ENCODE peak calls at places on chromosomes 6 and 20, in five cellular contexts. O, P, L, U and M are unnamed samples.

GRCh38 chr6:132279592-132280139 is 121.6 kb downstream of the MOXD1 start:
- DNase-seq in U (peak), O (peak), L (peak), P (peak), M (peak)

GRCh38 chr6:112216699-112217551 is 37.4 kb downstream of the LAMA4 start:
- DNase-seq in U (no peak), L (no peak), O (peak), P (no peak), M (no peak)

GRCh38 chr20:62795023-62795761 is 1.1 kb upstream of the MRGBP start:
- DNase-seq in L (peak), O (peak), P (peak), U (peak), M (peak)

GRCh38 chr6:137787016-137787415 is 80.0 kb upstream of the TNFAIP3 start:
- DNase-seq in O (no peak), U (no peak), L (no peak), P (no peak), M (no peak)

GRCh38 chr6:66731310-66731709 is 1024.3 kb upstream of the EYS start:
- DNase-seq in U (no peak), L (no peak), O (no peak), P (no peak), M (no peak)

GRCh38 chr20:18276821-18277220 is 11.5 kb upstream of the ZNF133 start:
- DNase-seq in L (peak), P (peak), O (peak), U (peak), M (no peak)

GRCh38 chr20:35714127-35714526 is 14.9 kb downstream of the ROMO1 start:
- DNase-seq in L (no peak), O (no peak), U (no peak), P (no peak), M (no peak)

GRCh38 chr20:19690462-19690861 is 67.6 kb upstream of the RIN2 start:
- DNase-seq in U (no peak), O (no peak), L (no peak), P (no peak), M (no peak)

GRCh38 chr6:139597781-139598368 is 223.4 kb upstream of the CITED2 start:
- DNase-seq in P (peak), L (no peak), O (peak), U (no peak), M (peak)

GRCh38 chr20:10171864-10172751 is 46.5 kb upstream of the SNAP25 start:
- DNase-seq in O (peak), U (no peak), P (peak), L (no peak), M (peak)

GRCh38 chr6:30583921-30584320 is 12.7 kb downstream of the ABCF1 start:
- DNase-seq in L (no peak), U (no peak), O (no peak), P (no peak), M (no peak)

GRCh38 chr20:63372971-63373885 is 12.1 kb upstream of the CHRNA4 start:
- DNase-seq in L (no peak), P (no peak), U (no peak), O (no peak), M (no peak)

GRCh38 chr6:13334953-13335352 is 6.6 kb upstream of the TBC1D7 start:
- DNase-seq in P (no peak), U (no peak), O (no peak), L (no peak), M (no peak)

GRCh38 chr6:159184559-159184958 is 15.4 kb downstream of the FNDC1 start:
- DNase-seq in P (no peak), O (peak), L (no peak), U (no peak), M (no peak)

GRCh38 chr6:122118945-122119506 is 280.4 kb upstream of the HSF2 start:
- DNase-seq in L (no peak), O (no peak), P (no peak), U (no peak), M (no peak)

GRCh38 chr6:57313711-57314471 is 3.5 kb upstream of the PRIM2 start:
- DNase-seq in P (no peak), O (peak), L (no peak), U (no peak), M (no peak)

GRCh38 chr6:162090734-162091133 is 636.8 kb downstream of the PRKN start:
- DNase-seq in U (no peak), L (no peak), P (no peak), O (peak), M (no peak)

GRCh38 chr6:161080263-161080970 is 88.8 kb downstream of the MAP3K4 start:
- DNase-seq in L (no peak), U (no peak), P (no peak), O (no peak), M (no peak)

GRCh38 chr20:37393196-37393862 is 47.4 kb downstream of the SRC start:
- DNase-seq in U (no peak), L (no peak), P (no peak), O (no peak), M (no peak)

GRCh38 chr6:46199387-46199786 is 28.6 kb upstream of the ENPP5 start:
- DNase-seq in L (no peak), U (no peak), P (no peak), O (peak), M (no peak)

GRCh38 chr20:48350291-48350988 is 477.4 kb downstream of the PREX1 start:
- DNase-seq in O (no peak), L (peak), U (no peak), P (no peak), M (no peak)

GRCh38 chr6:2940010-2940850 is 31.1 kb downstream of the SERPINB6 start:
- DNase-seq in O (no peak), L (peak), U (peak), P (no peak), M (no peak)

GRCh38 chr6:140437619-140438345 is 1063.3 kb upstream of the CITED2 start:
- DNase-seq in L (no peak), O (peak), U (no peak), P (no peak), M (no peak)

GRCh38 chr20:43942661-43943285 is 28.1 kb downstream of the TOX2 start:
- DNase-seq in P (no peak), U (no peak), O (peak), L (peak), M (no peak)

GRCh38 chr6:90274481-90275030 is 22.1 kb downstream of the BACH2 start:
- DNase-seq in O (no peak), U (peak), L (peak), P (no peak), M (no peak)

GRCh38 chr6:15870354-15871043 is 207.7 kb upstream of the DTNBP1 start:
- DNase-seq in U (no peak), O (no peak), L (no peak), P (no peak), M (no peak)

GRCh38 chr6:40953486-40953885 is 85.5 kb downstream of the UNC5CL start:
- DNase-seq in L (no peak), U (no peak), O (no peak), P (no peak), M (no peak)

GRCh38 chr20:46108435-46108841 is 9.7 kb upstream of the CD40 start:
- DNase-seq in O (no peak), L (no peak), P (no peak), U (no peak), M (no peak)

GRCh38 chr20:24783631-24784492 is 165.2 kb upstream of the CST7 start:
- DNase-seq in O (no peak), P (no peak), U (no peak), L (peak), M (no peak)

GRCh38 chr6:43983632-43984031 is 143.6 kb downstream of the MRPL14 start:
- DNase-seq in L (no peak), P (no peak), U (no peak), O (no peak), M (no peak)

GRCh38 chr20:17381701-17382100 is 149.5 kb downstream of the BFSP1 start:
- DNase-seq in U (no peak), L (no peak), O (peak), P (no peak), M (no peak)

GRCh38 chr6:35736293-35736894 is 438 bp upstream of the ARMC12 start:
- DNase-seq in U (peak), P (peak), O (peak), L (peak), M (peak)

GRCh38 chr6:4889701-4890100 is 113.5 kb downstream of the CDYL start:
- DNase-seq in L (no peak), U (no peak), O (no peak), P (no peak), M (no peak)

GRCh38 chr20:38610521-38610920 is 8.9 kb downstream of the ARHGAP40 start:
- DNase-seq in U (no peak), P (no peak), L (no peak), O (peak), M (no peak)

GRCh38 chr20:51934301-51935002 is 132.1 kb upstream of the SALL4 start:
- DNase-seq in P (no peak), O (no peak), U (no peak), L (no peak), M (no peak)

GRCh38 chr6:107064579-107065065 is 36.6 kb downstream of the MTRES1 start:
- DNase-seq in O (peak), U (no peak), P (no peak), L (peak), M (no peak)

GRCh38 chr6:7108196-7108963 is 619 bp downstream of the RREB1 start:
- DNase-seq in O (peak), P (peak), U (peak), L (peak), M (no peak)

GRCh38 chr6:170074907-170075306 is 216.0 kb downstream of the DLL1 start:
- DNase-seq in P (no peak), O (no peak), L (no peak), U (no peak), M (no peak)

GRCh38 chr6:11772109-11772830 is 6.3 kb downstream of the ADTRP start:
- DNase-seq in O (peak), P (no peak), L (no peak), U (no peak), M (no peak)
- H3K27ac ChIP-seq in O (peak), P (no peak), L (no peak), U (no peak), M (no peak)

GRCh38 chr6:157151029-157151428 is 172.3 kb downstream of the TMEM242 start:
- DNase-seq in U (no peak), L (no peak), P (no peak), O (no peak), M (no peak)
- H3K27ac ChIP-seq in U (no peak), L (no peak), P (no peak), O (no peak), M (no peak)

GRCh38 chr6:24909281-24910216 is 26.2 kb downstream of the RIPOR2 start:
- DNase-seq in O (no peak), L (no peak), U (no peak), P (no peak), M (peak)
- H3K27ac ChIP-seq in O (no peak), L (peak), U (no peak), P (no peak), M (peak)

DNA sequence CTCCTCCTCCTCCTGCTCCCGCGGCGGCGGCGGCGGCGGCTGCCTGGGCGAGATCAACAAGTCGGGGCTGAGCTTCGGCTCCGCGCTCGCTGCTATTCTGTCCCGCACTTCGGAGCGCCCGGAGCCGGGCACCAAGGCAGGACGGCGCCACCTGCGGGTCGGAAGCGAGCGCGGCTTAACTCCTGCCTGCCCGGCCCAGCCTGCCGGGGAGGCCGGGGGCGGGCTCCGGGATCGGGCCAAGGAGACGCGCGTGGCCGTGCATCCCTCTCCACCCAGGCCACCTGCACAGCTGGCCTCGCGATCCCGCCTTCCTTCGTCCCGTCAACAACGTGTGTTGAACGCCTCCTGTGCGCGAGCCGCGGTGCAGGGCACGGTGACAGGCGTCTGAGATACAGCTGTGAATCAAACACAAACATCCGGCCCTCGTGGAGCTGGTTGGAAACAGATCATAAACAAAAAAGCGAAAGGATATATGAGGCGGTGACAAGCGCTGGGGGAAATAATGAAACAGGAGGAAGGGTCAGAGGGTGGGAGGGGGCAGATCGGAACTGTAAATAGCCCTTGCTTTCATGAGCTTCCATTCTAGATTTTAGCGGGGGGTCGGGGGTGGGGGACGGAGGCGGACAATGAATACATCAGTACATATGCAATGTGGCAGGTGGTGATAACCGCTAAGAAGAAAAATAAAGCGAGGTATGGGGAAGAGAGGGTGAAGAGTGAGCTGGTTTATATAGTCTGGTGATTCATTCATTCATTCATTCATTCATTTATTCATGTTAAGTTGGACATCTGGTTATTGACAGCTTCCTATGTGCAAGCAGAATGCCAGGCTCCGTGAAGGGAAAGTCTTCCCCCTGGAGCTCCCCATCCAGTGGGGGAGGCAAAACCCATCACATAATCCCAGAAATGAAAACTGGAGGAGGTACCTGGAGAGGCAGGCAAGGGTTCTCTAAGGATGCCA is 2.0 kb upstream of the KCNB1 start:
- DNase-seq in P (peak), O (peak), L (peak), U (peak), M (no peak)
- H3K27ac ChIP-seq in P (no peak), O (no peak), L (no peak), U (no peak), M (peak)